ENCODE peak calls at places on chromosome 1, in six cellular contexts. B is HepG2, M is endothelial cell of umbilical vein, I is A549, J is K562, R is GM12878. W is an unnamed sample.

GRCh38 chr1:109718495-109718894 is 6.4 kb downstream of the GSTM5 start:
- DNase-seq in B (peak), M (peak), I (peak), J (peak), R (no peak), W (peak)

GRCh38 chr1:69991644-69992043 is 213.7 kb downstream of the LRRC40 start:
- DNase-seq in B (no peak), M (no peak), I (no peak), J (no peak), R (no peak), W (no peak)

GRCh38 chr1:182527680-182528079 is 61.4 kb downstream of the RNASEL start:
- DNase-seq in B (no peak), M (no peak), I (no peak), J (no peak), R (no peak), W (no peak)

GRCh38 chr1:81670286-81670685 is 130.4 kb upstream of the ADGRL2 start:
- DNase-seq in B (no peak), M (peak), I (peak), J (no peak), R (no peak), W (no peak)

GRCh38 chr1:209743145-209743482 is 12.7 kb upstream of the TRAF3IP3 start:
- DNase-seq in B (no peak), M (no peak), I (no peak), J (no peak), R (no peak), W (no peak)

GRCh38 chr1:115314765-115315164 is 23.3 kb downstream of the NGF start:
- DNase-seq in B (no peak), M (no peak), I (peak), J (no peak), R (no peak), W (no peak)

GRCh38 chr1:22780696-22781095 is 70.1 kb downstream of the EPHB2 start:
- DNase-seq in B (no peak), M (peak), I (peak), J (peak), R (no peak), W (peak)

GRCh38 chr1:61887921-61888564 is 145.8 kb downstream of the PATJ start:
- DNase-seq in B (no peak), M (no peak), I (no peak), J (no peak), R (no peak), W (no peak)

GRCh38 chr1:175154595-175155472 is 37.7 kb downstream of the KIAA0040 start:
- DNase-seq in B (peak), M (peak), I (peak), J (peak), R (no peak), W (peak)

GRCh38 chr1:155134858-155135415 is 715 bp upstream of the SLC50A1 start:
- DNase-seq in B (peak), M (peak), I (peak), J (peak), R (no peak), W (peak)
- TF ChIP-seq POLR2A in B (no peak), M (no peak), I (peak), J (no peak), R (no peak), W (no peak)

DNA sequence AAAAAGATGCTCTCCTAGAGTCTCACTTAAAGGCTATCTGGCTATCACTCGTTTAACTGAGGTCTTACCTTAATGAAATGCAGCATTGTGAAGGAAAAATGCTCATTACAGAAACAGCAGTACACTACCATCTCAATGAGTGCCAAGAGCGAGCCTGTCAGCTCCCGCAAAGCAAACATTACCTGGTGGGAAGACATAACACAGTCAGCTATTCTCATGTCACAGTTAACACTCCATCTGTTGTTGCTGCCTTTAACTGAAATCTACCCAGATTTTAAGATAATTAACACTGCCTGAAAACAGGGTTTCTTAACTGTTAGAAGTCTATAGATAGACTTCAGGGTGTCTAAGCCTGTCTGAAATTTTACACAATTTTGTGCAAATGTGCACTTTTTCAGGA is 39.1 kb downstream of the PCSK9 start:
- DNase-seq in B (no peak), M (no peak), I (no peak), J (no peak), R (no peak), W (no peak)
- TF ChIP-seq MYC in B (no peak), M (no peak), I (no peak), J (no peak), R (no peak), W (no peak)

DNA sequence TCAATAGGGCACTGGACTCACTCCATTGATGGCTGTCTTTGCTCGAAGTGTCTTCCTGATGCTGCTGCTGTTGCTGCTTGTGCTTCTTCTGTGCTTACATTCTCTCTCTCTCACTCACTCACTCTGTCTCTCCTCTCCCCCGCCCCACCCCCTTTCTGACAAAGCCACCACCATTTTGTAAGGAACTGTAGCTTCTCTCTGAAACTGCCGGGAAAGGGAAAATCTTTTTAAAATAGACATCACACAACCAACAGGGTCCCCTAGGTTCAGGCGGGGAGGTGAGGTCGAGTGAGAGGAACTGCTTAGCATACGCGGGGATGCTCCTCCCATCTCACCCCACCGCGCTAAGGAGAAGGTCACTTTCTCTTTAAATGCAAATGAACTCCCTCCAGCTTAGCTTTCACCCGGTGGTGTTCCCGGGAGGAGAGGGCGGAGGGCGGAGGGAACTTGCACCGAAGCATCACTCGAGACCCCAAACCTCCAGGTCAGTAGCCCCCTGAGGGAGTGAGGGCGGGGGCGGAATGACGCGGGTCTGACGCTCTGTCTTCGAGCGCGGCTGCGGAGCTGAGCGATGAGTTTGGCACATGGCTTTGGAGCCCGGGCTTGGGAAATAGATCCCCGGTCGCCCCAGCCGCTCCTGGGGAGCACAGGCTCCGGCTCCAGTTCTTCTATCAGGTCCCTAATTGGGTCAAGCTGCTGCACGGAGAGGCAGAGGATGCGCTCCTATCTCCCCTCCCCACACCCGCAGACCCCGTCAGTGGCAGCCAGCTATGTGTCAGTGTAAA is at the start of gene CCDC28B:
- DNase-seq in B (no peak), M (peak), I (no peak), J (peak), R (peak), W (peak)
- TF ChIP-seq CTCF in B (no peak), M (no peak), I (no peak), J (no peak), R (no peak), W (no peak)

DNA sequence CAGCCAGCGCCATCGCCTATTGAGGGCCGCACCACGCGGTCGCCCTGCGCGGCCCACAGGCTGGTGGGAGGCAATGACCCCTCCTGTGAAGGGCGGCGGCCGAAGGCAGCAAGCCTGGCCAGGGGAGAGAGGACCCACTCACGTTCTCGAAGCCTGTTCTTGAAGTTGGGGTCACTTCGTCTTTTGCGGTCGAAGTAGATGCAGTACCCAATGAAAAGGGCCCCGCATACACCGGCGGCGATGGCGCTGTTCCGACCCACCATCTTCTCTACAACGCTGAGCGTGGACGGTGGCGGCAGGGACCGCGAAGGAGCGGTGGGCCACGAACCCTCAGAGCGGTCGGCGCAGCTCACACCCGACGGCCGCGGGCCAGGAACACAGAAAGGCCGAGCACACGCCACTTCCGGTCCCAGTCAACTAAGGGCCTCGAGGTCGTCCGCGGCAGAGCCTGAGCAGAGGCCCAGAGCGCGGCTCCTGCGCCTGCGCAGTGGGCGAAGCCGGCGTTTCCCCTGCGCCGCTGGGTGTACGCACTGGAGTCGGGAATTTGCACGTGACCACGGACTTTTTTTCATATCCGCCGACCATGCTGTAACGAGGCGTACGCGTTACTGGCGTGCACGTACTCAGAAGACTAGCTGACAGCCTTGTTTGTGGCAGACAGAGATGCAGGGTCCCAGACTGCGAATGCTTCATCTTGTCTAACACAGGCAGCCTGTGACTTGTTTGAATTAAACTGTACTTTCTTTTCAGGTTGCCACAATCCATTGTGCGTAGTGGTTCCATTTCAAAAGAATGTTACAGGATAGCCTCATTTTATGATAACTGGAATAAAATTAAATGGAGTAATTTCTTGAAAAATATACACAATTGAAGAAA is at the start of gene TOMM20:
- DNase-seq in B (peak), M (peak), I (peak), J (peak), R (peak), W (peak)
- TF ChIP-seq POLR2A in B (peak), M (peak), I (peak), J (peak), R (peak), W (peak)